ENCODE peak calls at places on chromosomes 12 and 14, in five cellular contexts. L is ovary, A is GM12865, P is neural crest cell, U is natural killer cell. Y is an unnamed sample.

GRCh38 chr14:36716614-36717184 is 55.0 kb downstream of the PAX9 start:
- DNase-seq in L (no peak), A (no peak), P (no peak), U (no peak), Y (no peak)

GRCh38 chr14:66046591-66046990 is 439.6 kb upstream of the CCDC196 start:
- DNase-seq in L (no peak), A (no peak), P (no peak), U (no peak), Y (no peak)

GRCh38 chr12:42187799-42188198 is 43.1 kb upstream of the GXYLT1 start:
- DNase-seq in L (no peak), A (no peak), P (no peak), U (no peak), Y (no peak)

GRCh38 chr12:101715045-101715444 is 17.6 kb downstream of the CHPT1 start:
- DNase-seq in L (no peak), A (no peak), P (no peak), U (no peak), Y (no peak)

GRCh38 chr12:70366581-70367267 is 634 bp downstream of the KCNMB4 start:
- DNase-seq in L (peak), A (peak), P (peak), U (peak), Y (peak)

GRCh38 chr14:75123991-75124390 is 2.9 kb downstream of the NEK9 start:
- DNase-seq in L (no peak), A (peak), P (no peak), U (no peak), Y (no peak)

GRCh38 chr12:128486951-128487350 is 220.0 kb downstream of the TMEM132C start:
- DNase-seq in L (no peak), A (no peak), P (no peak), U (no peak), Y (no peak)

GRCh38 chr14:92549853-92550244 is 36.3 kb downstream of the RIN3 start:
- DNase-seq in L (peak), A (no peak), P (no peak), U (no peak), Y (peak)

GRCh38 chr12:15435597-15435996 is 113.3 kb downstream of the PTPRO start:
- DNase-seq in L (no peak), A (no peak), P (no peak), U (no peak), Y (no peak)

GRCh38 chr12:10082057-10082874 is 16.5 kb downstream of the CLEC1A start:
- DNase-seq in L (no peak), A (peak), P (no peak), U (no peak), Y (no peak)

GRCh38 chr14:95549656-95550585 is 15.1 kb downstream of the GLRX5 start:
- DNase-seq in L (no peak), A (no peak), P (no peak), U (no peak), Y (no peak)

GRCh38 chr12:86914716-86915115 is 658.5 kb upstream of the MGAT4C start:
- DNase-seq in L (no peak), A (no peak), P (peak), U (no peak), Y (no peak)

GRCh38 chr12:106632797-106633450 is 50.1 kb downstream of the RFX4 start:
- DNase-seq in L (no peak), A (no peak), P (no peak), U (no peak), Y (no peak)

GRCh38 chr12:110802489-110802888 is 44.3 kb upstream of the CCDC63 start:
- DNase-seq in L (no peak), A (no peak), P (no peak), U (no peak), Y (no peak)

GRCh38 chr14:35741345-35742031 is 67.6 kb downstream of the RALGAPA1 start:
- DNase-seq in L (no peak), A (no peak), P (no peak), U (no peak), Y (no peak)

GRCh38 chr12:15546102-15546701 is 223.9 kb downstream of the PTPRO start:
- DNase-seq in L (no peak), A (peak), P (no peak), U (no peak), Y (no peak)

GRCh38 chr12:125340791-125341190 is 275.6 kb downstream of the AACS start:
- DNase-seq in L (no peak), A (no peak), P (no peak), U (no peak), Y (no peak)

GRCh38 chr12:65525501-65526141 is 247.1 kb downstream of the MSRB3 start:
- DNase-seq in L (no peak), A (peak), P (no peak), U (no peak), Y (no peak)

GRCh38 chr14:37369446-37369845 is 171.7 kb downstream of the MIPOL1 start:
- DNase-seq in L (no peak), A (no peak), P (no peak), U (no peak), Y (no peak)

GRCh38 chr12:20527396-20528154 is 159.2 kb downstream of the PDE3A start:
- DNase-seq in L (no peak), A (no peak), P (no peak), U (no peak), Y (no peak)

GRCh38 chr14:69332782-69333395 is 65.2 kb downstream of the ERH start:
- DNase-seq in L (no peak), A (no peak), P (no peak), U (no peak), Y (no peak)

GRCh38 chr12:32586390-32586789 is 92.7 kb upstream of the DNM1L start:
- DNase-seq in L (no peak), A (no peak), P (no peak), U (no peak), Y (no peak)

GRCh38 chr14:91396959-91397815 is 20.4 kb downstream of the CCDC88C start:
- DNase-seq in L (no peak), A (peak), P (no peak), U (no peak), Y (no peak)

GRCh38 chr14:24314377-24315193 is 3.3 kb downstream of the LTB4R start:
- DNase-seq in L (no peak), A (no peak), P (no peak), U (no peak), Y (no peak)

GRCh38 chr12:42196728-42197603 is 41.1 kb downstream of the YAF2 start:
- DNase-seq in L (no peak), A (no peak), P (no peak), U (no peak), Y (no peak)

GRCh38 chr14:40218282-40218941 is 786.2 kb upstream of the FBXO33 start:
- DNase-seq in L (no peak), A (no peak), P (no peak), U (no peak), Y (no peak)

GRCh38 chr12:68040450-68041075 is 51.3 kb downstream of the IFNG-AS1 start:
- DNase-seq in L (peak), A (peak), P (peak), U (peak), Y (peak)

GRCh38 chr12:49972641-49973360 is at the start of gene AQP6:
- DNase-seq in L (no peak), A (no peak), P (no peak), U (no peak), Y (no peak)

GRCh38 chr14:31205681-31206535 is 1.7 kb downstream of the HECTD1 start:
- DNase-seq in L (no peak), A (peak), P (no peak), U (no peak), Y (no peak)

GRCh38 chr14:96261053-96261452 is 5.0 kb downstream of the BDKRB1 start:
- DNase-seq in L (no peak), A (no peak), P (no peak), U (no peak), Y (no peak)

GRCh38 chr12:52020539-52021336 is 14.0 kb downstream of the TAMALIN start:
- DNase-seq in L (no peak), A (peak), P (peak), U (peak), Y (peak)

GRCh38 chr12:88493651-88494050 is 86.6 kb downstream of the KITLG start:
- DNase-seq in L (no peak), A (no peak), P (no peak), U (no peak), Y (no peak)

GRCh38 chr14:91349481-91350074 is 68.0 kb downstream of the CCDC88C start:
- DNase-seq in L (no peak), A (peak), P (no peak), U (no peak), Y (no peak)

GRCh38 chr12:29711381-29711780 is 72.4 kb downstream of the TMTC1 start:
- DNase-seq in L (no peak), A (no peak), P (no peak), U (no peak), Y (no peak)

GRCh38 chr12:29707846-29708245 is 75.9 kb downstream of the TMTC1 start:
- DNase-seq in L (no peak), A (no peak), P (no peak), U (no peak), Y (no peak)

GRCh38 chr12:29709056-29709455 is 74.7 kb downstream of the TMTC1 start:
- DNase-seq in L (no peak), A (no peak), P (no peak), U (no peak), Y (no peak)

GRCh38 chr12:29709641-29710040 is 74.1 kb downstream of the TMTC1 start:
- DNase-seq in L (no peak), A (no peak), P (no peak), U (no peak), Y (no peak)

DNA sequence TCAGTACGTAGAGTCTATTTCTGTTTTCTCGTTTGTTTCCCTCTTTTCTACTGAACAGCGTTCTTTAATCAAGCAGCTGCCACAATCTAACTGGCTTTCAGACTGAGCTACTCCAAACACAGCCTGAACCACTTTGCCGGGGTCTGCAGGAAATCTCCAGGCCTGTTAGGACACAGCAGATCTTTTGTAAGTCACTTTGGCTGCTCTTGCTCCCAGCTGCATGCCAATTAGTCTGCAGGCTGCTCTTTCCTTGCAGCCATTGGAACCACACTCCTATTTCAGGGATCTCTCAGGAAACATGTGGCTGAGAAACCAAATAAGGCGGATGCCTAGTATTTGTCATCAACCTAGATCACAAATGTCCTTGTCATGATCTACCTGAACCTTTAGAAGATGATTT is 73.6 kb downstream of the TMTC1 start:
- DNase-seq in L (peak), A (no peak), P (peak), U (no peak), Y (no peak)
- TF ChIP-seq CTCF in L (no peak), A (no peak), P (no peak), U (no peak), Y (no peak)

DNA sequence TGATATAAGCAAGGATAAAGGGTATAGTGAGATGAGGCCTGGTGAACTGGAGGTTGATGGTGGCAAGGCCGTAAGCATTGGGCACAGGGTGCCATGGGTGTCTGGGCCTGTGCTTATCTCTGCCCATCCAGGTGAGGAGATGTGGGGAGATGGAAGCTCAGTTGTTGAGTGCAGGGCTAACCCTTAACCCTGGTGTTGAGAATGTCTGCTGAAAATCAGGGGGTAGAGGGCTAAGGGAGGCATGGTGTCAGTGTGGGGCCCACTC is 86.1 kb downstream of the SYNE2 start:
- DNase-seq in L (no peak), A (no peak), P (no peak), U (no peak), Y (no peak)
- TF ChIP-seq CTCF in L (no peak), A (no peak), P (no peak), U (no peak), Y (no peak)

GRCh38 chr14:63134801-63135200 is 69.4 kb upstream of the RHOJ start:
- DNase-seq in L (no peak), A (no peak), P (no peak), U (no peak), Y (no peak)
- TF ChIP-seq CTCF in L (no peak), A (no peak), P (peak), U (no peak), Y (peak)

GRCh38 chr14:103562385-103563088 is at the start of the genes BAG5 and COA8:
- DNase-seq in L (peak), A (peak), P (peak), U (peak), Y (peak)
- TF ChIP-seq CTCF in L (no peak), A (no peak), P (no peak), U (no peak), Y (peak)

GRCh38 chr12:69055706-69056105 is 122.7 kb upstream of the CPM start:
- DNase-seq in L (no peak), A (no peak), P (no peak), U (no peak), Y (no peak)

GRCh38 chr12:69056743-69057515 is 124.0 kb upstream of the CPM start:
- DNase-seq in L (no peak), A (no peak), P (no peak), U (no peak), Y (no peak)

GRCh38 chr12:69054343-69055056 is 121.5 kb upstream of the CPM start:
- DNase-seq in L (no peak), A (no peak), P (no peak), U (no peak), Y (no peak)

GRCh38 chr12:69055280-69055679 is 122.3 kb upstream of the CPM start:
- DNase-seq in L (no peak), A (no peak), P (no peak), U (no peak), Y (no peak)

GRCh38 chr12:69052613-69053408 is 119.8 kb upstream of the CPM start:
- DNase-seq in L (no peak), A (peak), P (no peak), U (no peak), Y (no peak)
- TF ChIP-seq CTCF in L (no peak), A (no peak), P (no peak), U (no peak), Y (no peak)

Y was measured in glutamatergic neuron.